ENCODE peak calls at places on chromosomes 6 and 20, in ten cellular contexts. Z is uterus, A is NB4, H is heart left ventricle, D is tibial nerve, J is A549, C is adrenal gland, R is HCT116, M is IMR-90, L is stomach. P is an unnamed sample.
A peak's percentile ranks its signal among the peaks of the same experiment; 100 is the strongest.

GRCh38 chr6:90955246-90955645 is 368.4 kb upstream of the MAP3K7 start:
- DNase-seq in H (no peak), R (no peak), J (no peak), C (no peak), L (no peak), Z (no peak), M (no peak), D (no peak), A (no peak), P (no peak)

GRCh38 chr6:116115781-116116180 is 10.2 kb downstream of the COL10A1 start:
- DNase-seq in R (no peak), J (no peak), Z (no peak), L (no peak), M (no peak), H (no peak), A (no peak), D (no peak), C (no peak), P (no peak)

GRCh38 chr6:9540534-9541126 is 874.2 kb downstream of the TFAP2A start:
- DNase-seq in R (peak; percentile 47), M (peak; percentile 67), L (no peak), C (no peak), Z (no peak), H (no peak), A (peak; percentile 62), D (no peak), J (peak; percentile 49), P (no peak)

GRCh38 chr6:133983099-133983939 is 30.3 kb downstream of the TBPL1 start:
- DNase-seq in L (no peak), A (peak; percentile 98), Z (no peak), H (no peak), M (peak; percentile 53), R (no peak), J (no peak), C (peak; percentile 42), D (no peak), P (no peak)

GRCh38 chr6:154039231-154039842 is at the start of gene OPRM1:
- DNase-seq in L (peak; percentile 37), H (peak; percentile 32), Z (no peak), M (no peak), J (peak; percentile 2), C (peak; percentile 13), R (no peak), D (no peak), A (peak; percentile 38), P (no peak)

GRCh38 chr20:33846291-33846916 is 35.3 kb downstream of the CHMP4B start:
- DNase-seq in A (no peak), J (no peak), C (no peak), Z (peak; percentile 64), D (no peak), H (peak; percentile 61), R (no peak), L (no peak), M (peak; percentile 29), P (peak; percentile 37)

GRCh38 chr6:63923139-63923739 is 287.6 kb downstream of the PHF3 start:
- DNase-seq in A (peak; percentile 44), H (no peak), M (peak; percentile 51), C (no peak), Z (no peak), L (no peak), D (no peak), R (peak; percentile 21), J (peak; percentile 31), P (no peak)

GRCh38 chr20:36777576-36777975 is 4.0 kb upstream of the DSN1 start:
- DNase-seq in Z (no peak), H (no peak), J (no peak), A (no peak), R (no peak), L (no peak), C (no peak), M (no peak), D (no peak), P (no peak)

GRCh38 chr20:11976966-11977365 is 59.3 kb downstream of the BTBD3 start:
- DNase-seq in R (no peak), J (no peak), Z (no peak), C (no peak), D (no peak), A (no peak), H (no peak), M (no peak), L (no peak), P (no peak)

GRCh38 chr20:5104479-5104878 is 15.3 kb downstream of the PCNA start:
- DNase-seq in A (no peak), L (no peak), J (no peak), D (no peak), Z (no peak), H (no peak), M (no peak), C (no peak), R (no peak), P (no peak)

DNA sequence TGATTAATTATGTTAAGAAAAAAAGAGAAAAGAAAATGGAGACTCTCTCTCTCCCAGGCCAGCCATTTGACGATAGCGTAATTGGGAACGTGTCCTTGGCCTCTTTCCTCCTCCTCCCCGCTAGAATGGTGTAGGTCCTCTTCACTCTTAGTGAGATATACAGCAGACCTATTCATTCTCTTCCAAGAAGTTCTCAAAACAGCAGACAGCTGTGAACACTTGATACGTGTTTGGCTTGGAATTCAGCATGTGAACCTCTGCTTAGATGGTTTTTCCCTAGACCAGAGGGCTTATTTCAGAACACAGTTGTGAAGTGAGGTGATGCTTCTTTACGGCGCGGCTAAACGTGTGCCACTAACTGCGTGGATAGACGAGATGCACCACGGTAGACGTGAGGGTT is 32.6 kb upstream of the TULP4 start:
- DNase-seq in C (no peak), L (no peak), M (peak; percentile 48), H (peak; percentile 29), Z (peak; percentile 43), D (no peak), J (no peak), A (no peak), R (no peak), P (no peak)
- H3K4me3 ChIP-seq in C (no peak overlapping the region), L (no peak overlapping the region), M (no peak overlapping the region), H (no peak overlapping the region), Z (no peak overlapping the region), D (no peak overlapping the region), J (no peak overlapping the region), A (no peak overlapping the region), R (no peak overlapping the region), P (no peak overlapping the region)

GRCh38 chr20:51759769-51760510 is 8.2 kb downstream of the ATP9A start:
- DNase-seq in D (no peak), L (no peak), H (no peak), R (no peak), A (no peak), Z (no peak), M (no peak), J (no peak), C (no peak), P (no peak)

GRCh38 chr20:51760905-51761544 is 7.2 kb downstream of the ATP9A start:
- DNase-seq in M (peak; percentile 96), R (no peak), D (no peak), Z (no peak), A (no peak), J (peak; percentile 79), L (no peak), C (no peak), H (no peak), P (no peak)

GRCh38 chr20:51757226-51757625 is 11.0 kb downstream of the ATP9A start:
- DNase-seq in D (no peak), R (no peak), L (peak; percentile 51), A (no peak), M (no peak), C (peak; percentile 74), H (no peak), J (no peak), Z (no peak), P (no peak)

GRCh38 chr20:51756653-51757052 is 11.5 kb downstream of the ATP9A start:
- DNase-seq in R (no peak), Z (no peak), A (no peak), H (no peak), J (no peak), L (no peak), M (no peak), D (no peak), C (no peak), P (no peak)

GRCh38 chr20:51758978-51759544 is 9.1 kb downstream of the ATP9A start:
- DNase-seq in H (peak; percentile 39), Z (no peak), D (no peak), M (no peak), L (no peak), J (no peak), R (no peak), C (no peak), A (peak; percentile 22), P (no peak)
- TF ChIP-seq POLR2A in H (no peak), Z (no peak), D (no peak), M (no peak), L (no peak), J (no peak), R (no peak), C (no peak), A (no peak), P (no peak)

GRCh38 chr6:96520039-96520850 is 1.4 kb upstream of the UFL1 start:
- DNase-seq in L (peak; percentile 62), Z (no peak), M (peak; percentile 35), D (no peak), C (peak; percentile 47), R (peak; percentile 86), H (no peak), J (peak; percentile 3), A (no peak), P (no peak)

GRCh38 chr6:96521267-96521624 is 360 bp upstream of the UFL1 start:
- DNase-seq in D (no peak), M (no peak), H (no peak), A (no peak), Z (no peak), J (no peak), R (no peak), L (no peak), C (no peak), P (no peak)

GRCh38 chr6:96522469-96523009 is 933 bp downstream of the UFL1 start:
- DNase-seq in A (peak; percentile 54), J (peak; percentile 9), H (no peak), D (no peak), C (no peak), L (no peak), M (peak; percentile 14), R (no peak), Z (no peak), P (no peak)

GRCh38 chr6:96520851-96521115 is 823 bp upstream of the UFL1 start:
- DNase-seq in A (peak; percentile 14), C (no peak), M (no peak), J (no peak), L (no peak), Z (no peak), D (no peak), H (no peak), R (no peak), P (no peak)

GRCh38 chr6:96521625-96522468 is at the start of gene UFL1:
- DNase-seq in Z (peak; percentile 91), H (peak; percentile 97), C (peak; percentile 95), D (peak; percentile 90), J (peak; percentile 91), M (peak; percentile 90), L (peak; percentile 95), R (peak; percentile 78), A (peak; percentile 95), P (peak; percentile 98)
- TF ChIP-seq CTCF in Z (no peak), H (no peak), C (no peak), D (peak; percentile 21), J (no peak), M (no peak), L (no peak), R (no peak), A (no peak), P (no peak)

DNA sequence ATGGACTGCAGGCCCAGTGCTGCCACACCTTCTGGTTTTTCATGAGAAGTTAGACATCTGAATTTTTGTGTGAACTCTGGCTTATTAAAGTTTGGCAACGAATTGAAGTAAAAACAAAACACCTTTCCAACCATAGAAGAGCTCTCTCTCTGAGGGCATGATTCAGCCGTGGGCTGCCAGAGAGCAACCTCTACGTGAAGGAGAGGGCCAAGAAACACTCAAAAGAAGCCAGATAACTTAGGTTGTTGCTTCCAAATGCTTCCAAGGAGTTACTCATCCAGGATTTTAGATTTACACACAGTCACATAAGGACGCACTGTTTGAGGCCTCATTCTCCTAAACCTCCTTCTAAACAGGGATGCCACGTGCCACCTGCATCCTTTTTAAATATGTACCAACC is 65.5 kb downstream of the NRN1 start:
- DNase-seq in M (no peak), Z (no peak), J (no peak), D (no peak), H (no peak), R (no peak), A (no peak), C (no peak), L (no peak), P (no peak)
- H3K4me3 ChIP-seq in M (no peak overlapping the region), Z (no peak overlapping the region), J (no peak overlapping the region), D (no peak overlapping the region), H (no peak overlapping the region), R (no peak overlapping the region), A (no peak overlapping the region), C (no peak overlapping the region), L (no peak overlapping the region), P (no peak overlapping the region)